ENCODE peak calls at places on chromosomes 11 and 22, in ten cellular contexts. G, R, E, V, Z, L, T, Q, A and M are unnamed samples. For H3K4me1, the result is how much of the 10 kb centered on the place peaks cover.

GRCh38 chr22:28442264-28442950 is 237.2 kb downstream of the TTC28 start:
- DNase-seq in A (peak), Z (peak), E (peak), G (peak), R (peak), Q (peak), T (peak), L (peak), V (peak), M (peak)

GRCh38 chr11:68990995-68991780 is 10.4 kb upstream of the MRGPRD start:
- DNase-seq in Q (peak), A (no peak), R (no peak), G (no peak), V (no peak), T (no peak), L (peak), E (no peak), Z (peak), M (peak)

GRCh38 chr22:22884010-22884887 is 3.4 kb upstream of the IGLL5 start:
- DNase-seq in L (no peak), Z (peak), V (peak), T (no peak), R (peak), A (peak), E (peak), Q (peak), G (peak), M (no peak)

GRCh38 chr22:48715511-48715910 is 1112.2 kb downstream of the BRD1 start:
- DNase-seq in Q (no peak), V (no peak), G (no peak), R (no peak), A (no peak), Z (no peak), E (no peak), T (no peak), L (no peak), M (peak)

GRCh38 chr11:28697920-28698827 is 590.0 kb downstream of the METTL15 start:
- DNase-seq in A (peak), G (peak), Z (peak), R (peak), T (peak), Q (no peak), V (peak), L (no peak), E (peak), M (no peak)

GRCh38 chr22:19401483-19401882 is 30.1 kb downstream of the HIRA start:
- DNase-seq in Q (no peak), Z (no peak), E (no peak), T (no peak), R (no peak), G (no peak), L (no peak), V (no peak), A (no peak), M (no peak)

GRCh38 chr11:128411812-128412211 is 175.5 kb downstream of the ETS1 start:
- DNase-seq in L (no peak), G (no peak), V (no peak), E (no peak), Q (no peak), A (no peak), Z (no peak), R (no peak), T (no peak), M (no peak)

GRCh38 chr11:88103337-88104206 is 71.7 kb downstream of the RAB38 start:
- DNase-seq in Q (no peak), R (peak), Z (peak), G (peak), A (peak), T (no peak), V (peak), E (no peak), L (no peak), M (no peak)

GRCh38 chr11:360326-361280 is 8.7 kb upstream of the B4GALNT4 start:
- DNase-seq in G (no peak), E (no peak), A (no peak), V (no peak), Z (no peak), L (peak), Q (peak), T (no peak), R (no peak), M (peak)

GRCh38 chr22:47032091-47032943 is 269.9 kb downstream of the TBC1D22A start:
- DNase-seq in R (no peak), Z (peak), A (no peak), T (no peak), Q (no peak), V (no peak), G (no peak), L (peak), E (peak), M (peak)

DNA sequence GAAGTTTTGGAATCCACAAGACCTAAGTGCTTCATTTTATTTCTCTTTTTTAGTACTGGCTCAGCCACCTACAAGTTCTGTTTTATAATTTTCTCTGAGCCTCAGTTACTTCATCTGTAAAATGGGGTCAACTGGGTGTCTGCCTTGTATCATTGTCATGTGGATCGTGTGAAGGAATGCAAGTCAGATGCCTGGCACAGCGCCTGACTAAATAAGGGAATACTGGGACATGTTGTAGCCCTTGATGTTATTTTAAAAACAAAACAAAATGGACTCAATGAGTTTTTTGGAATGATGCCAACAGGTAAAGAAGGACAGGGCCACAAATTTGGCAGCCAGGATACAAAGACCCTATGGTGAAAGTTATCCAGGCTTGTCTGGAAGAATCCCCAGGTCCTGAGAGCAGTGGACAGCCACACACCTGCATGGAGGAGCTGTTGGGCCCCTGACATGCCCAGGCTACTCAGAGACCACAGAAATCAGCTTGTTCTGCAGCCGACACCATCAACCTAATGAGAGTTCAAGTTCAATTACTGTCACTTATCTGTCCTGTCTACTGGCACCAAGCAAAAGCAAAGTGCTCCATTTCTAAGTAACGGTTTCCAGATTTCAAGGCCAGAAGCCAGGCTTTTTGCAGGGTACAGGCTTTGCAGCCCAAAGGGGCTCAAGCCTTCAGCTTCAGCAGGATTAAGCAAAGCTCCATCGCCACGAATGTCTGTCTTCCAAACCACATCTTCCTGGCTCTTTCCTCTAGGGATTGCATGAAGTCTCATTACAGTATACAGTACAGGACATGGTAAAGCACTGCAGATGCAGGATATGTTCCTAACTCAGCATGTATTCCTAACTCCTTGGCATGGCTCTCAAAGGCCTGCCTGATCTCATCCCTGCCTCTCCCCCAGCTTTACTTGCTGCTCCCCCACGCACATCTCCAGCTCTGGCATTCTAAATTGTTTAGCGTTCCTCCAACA is 18.4 kb downstream of the DKK3 start:
- DNase-seq in T (no peak), L (peak), A (no peak), E (no peak), Z (no peak), Q (peak), G (no peak), R (no peak), V (no peak), M (no peak)
- TF ChIP-seq POLR2AphosphoS5 in T (no peak), L (peak), A (peak), E (no peak), Z (no peak), Q (no peak), G (no peak), R (no peak), V (no peak), M (no peak)

GRCh38 chr22:24505337-24505736 is 10.2 kb downstream of the UPB1 start:
- DNase-seq in T (no peak), Q (peak), R (peak), Z (no peak), L (no peak), A (no peak), E (peak), G (no peak), V (no peak), M (no peak)

GRCh38 chr22:24501366-24502005 is 6.4 kb downstream of the UPB1 start:
- DNase-seq in R (peak), V (no peak), T (no peak), A (no peak), G (no peak), L (no peak), Q (no peak), E (no peak), Z (no peak), M (peak)

GRCh38 chr22:24502540-24502939 is 7.4 kb downstream of the UPB1 start:
- DNase-seq in E (no peak), L (no peak), R (no peak), V (no peak), T (no peak), Q (no peak), G (no peak), A (no peak), Z (no peak), M (no peak)

GRCh38 chr22:24503851-24504170 is 8.7 kb downstream of the UPB1 start:
- DNase-seq in Q (peak), V (no peak), L (no peak), G (no peak), R (no peak), Z (no peak), E (peak), A (no peak), T (no peak), M (peak)

DNA sequence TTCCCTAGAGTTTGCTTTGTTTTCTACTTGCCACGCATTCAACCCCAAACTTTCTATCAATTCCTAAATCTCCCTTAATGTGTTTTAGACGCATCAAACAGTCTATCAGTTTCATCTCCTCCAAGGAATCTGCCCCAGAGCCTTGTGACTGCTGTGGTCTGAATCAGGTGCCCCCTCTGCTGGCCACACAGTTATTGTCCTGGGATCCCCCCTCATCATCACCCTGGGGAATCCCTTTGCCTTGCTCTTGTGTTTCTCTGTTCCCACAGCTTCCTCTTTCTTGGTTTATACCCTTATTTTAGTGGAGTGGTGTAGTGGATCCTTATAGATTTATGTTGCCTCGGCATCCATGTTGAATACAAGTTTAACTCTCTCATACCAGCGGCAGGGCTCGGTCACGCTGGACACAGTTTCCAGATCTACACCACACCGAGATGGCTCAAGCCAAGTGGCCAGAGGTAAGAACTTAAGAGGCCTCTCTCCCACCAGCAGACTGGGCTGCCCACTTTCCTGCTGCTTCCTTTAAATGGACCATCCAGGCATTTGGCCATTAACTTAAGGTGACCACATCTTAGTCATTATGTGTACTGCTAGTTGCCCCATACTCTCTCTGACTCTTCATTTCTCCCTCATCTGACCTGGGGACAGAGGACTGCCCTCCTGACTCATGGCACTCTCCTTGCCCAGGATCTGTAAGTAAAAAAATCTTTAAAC is 8.2 kb downstream of the UPB1 start:
- DNase-seq in T (peak), L (no peak), R (no peak), E (peak), Z (peak), A (peak), V (peak), Q (peak), G (peak), M (peak)
- TF ChIP-seq CTCF in T (peak), L (peak), R (peak), E (peak), Z (peak), A (peak), V (peak), Q (peak), G (peak), M (peak)

DNA sequence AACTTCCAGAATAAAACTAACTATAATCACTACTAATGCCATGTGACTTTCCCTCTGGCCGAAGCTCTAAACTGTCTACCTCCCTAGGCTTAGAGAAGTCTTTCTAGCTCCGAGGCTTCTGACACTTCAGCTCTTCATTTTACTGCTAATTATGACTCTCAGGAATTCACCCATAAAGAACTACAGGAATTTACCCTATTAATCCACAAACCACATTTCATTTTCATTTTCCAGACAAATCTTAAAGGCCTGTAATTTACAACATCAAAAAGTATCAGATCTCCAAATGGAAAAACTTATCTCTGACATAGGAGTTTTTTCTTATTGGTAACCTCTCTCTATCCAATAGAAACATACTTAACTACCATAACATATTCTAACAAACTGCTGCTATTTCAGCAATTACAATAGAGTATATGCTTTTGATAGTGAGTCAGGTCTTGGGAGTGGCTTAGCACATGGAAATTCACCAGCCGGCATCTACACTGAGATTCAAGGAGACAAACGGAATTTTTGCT is 33.4 kb downstream of the MRTFA start:
- DNase-seq in Z (no peak), E (no peak), L (no peak), T (no peak), V (no peak), R (no peak), Q (no peak), G (no peak), A (no peak), M (no peak)
- H3K4me1 ChIP-seq in Z (under half), E (under half), L (under half), T (under half), V (under half), R (half or more), Q (under half), G (under half), A (under half), M (under half)

DNA sequence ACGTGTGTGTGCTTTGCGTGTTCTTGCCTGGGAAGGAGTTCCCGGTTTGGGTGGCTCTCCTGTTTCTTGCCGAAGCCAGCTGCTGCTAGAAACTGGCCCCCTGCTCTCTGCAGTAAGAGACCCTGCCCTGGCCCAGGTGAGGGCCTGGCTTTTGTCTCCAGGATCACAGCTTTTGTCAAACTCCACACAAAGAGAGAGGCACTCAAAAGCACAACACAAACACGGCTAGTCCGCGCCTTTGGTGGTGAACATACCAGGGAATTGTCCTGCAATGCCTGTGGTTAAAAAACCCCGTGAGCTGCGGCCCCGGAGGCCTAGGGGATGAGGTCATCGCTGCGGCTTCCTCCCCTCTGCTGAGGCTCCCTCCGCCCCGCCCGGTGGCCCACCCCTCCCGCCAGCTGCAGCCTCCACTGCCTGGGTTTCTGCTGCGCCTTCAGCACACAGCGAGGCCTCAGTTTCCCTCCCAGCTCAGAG is 88.9 kb downstream of the KCNQ1 start:
- DNase-seq in Z (peak), L (peak), T (no peak), G (peak), A (no peak), E (peak), R (peak), V (peak), Q (peak), M (peak)
- TF ChIP-seq POLR2AphosphoS5 in Z (no peak), L (no peak), T (no peak), G (no peak), A (no peak), E (no peak), R (no peak), V (peak), Q (no peak), M (no peak)

DNA sequence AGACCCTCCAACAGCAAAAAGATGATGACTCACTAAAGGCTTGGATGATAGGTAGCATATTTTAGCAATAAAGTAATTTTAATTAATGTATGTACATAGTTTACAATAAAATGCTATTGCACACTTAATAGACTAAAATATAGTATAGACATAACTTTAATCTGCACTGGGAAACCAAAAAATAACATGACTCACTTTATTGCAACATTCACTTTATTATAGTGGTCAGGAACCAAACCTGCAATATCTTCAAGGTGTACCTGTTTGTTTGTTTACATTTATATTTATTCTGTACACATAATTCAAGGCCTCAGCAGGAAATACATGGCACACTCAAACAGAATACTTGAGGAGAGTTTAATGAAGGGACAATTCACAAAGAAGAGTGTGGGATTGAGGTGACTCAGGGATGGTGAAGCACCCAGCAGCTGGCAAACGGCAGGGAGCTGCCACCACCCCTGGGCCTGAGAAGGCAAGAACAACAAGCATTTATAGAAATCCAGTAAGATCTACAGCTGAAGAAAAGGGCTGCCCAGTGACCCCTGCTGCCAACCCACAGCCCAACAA is 51.5 kb upstream of the POU2AF2 start:
- DNase-seq in Q (no peak), L (no peak), R (no peak), G (no peak), A (no peak), E (no peak), V (no peak), T (no peak), Z (no peak), M (no peak)
- TF ChIP-seq CTCF in Q (no peak), L (no peak), R (no peak), G (no peak), A (no peak), E (no peak), V (no peak), T (no peak), Z (no peak), M (no peak)

GRCh38 chr11:20113147-20113435 is 47.2 kb downstream of the DBX1 start:
- DNase-seq in R (no peak), V (no peak), T (no peak), A (no peak), G (no peak), Z (no peak), L (no peak), Q (no peak), E (no peak), M (no peak)
- H3K4me1 ChIP-seq in R (under half), V (under half), T (under half), A (under half), G (under half), Z (under half), L (under half), Q (under half), E (under half), M (under half)